ENCODE peak calls at places on chromosome 16, in ten cellular contexts. L is GM12892, D is astrocyte of the cerebellum, M is mammary epithelial cell, A is GF-D8, V is A172, G is heart left ventricle, C is erythroblast, O is NCI-H1092 treated with DMSO at 0.1 percent for 48 hours, B is NCI-H345. Z is an unnamed sample.
A peak's percentile ranks its signal among the peaks of the same experiment; 100 is the strongest.

GRCh38 chr16:14529010-14529669 is 100.9 kb downstream of the PARN start:
- DNase-seq in V (peak; percentile 86), O (peak; percentile 62), M (peak; percentile 82), A (peak; percentile 58), L (no peak), C (peak; percentile 88), B (peak; percentile 41), G (peak; percentile 77), D (peak; percentile 91), Z (peak; percentile 44)

GRCh38 chr16:49756971-49757743 is 98.8 kb downstream of the ZNF423 start:
- DNase-seq in O (no peak), G (no peak), V (peak; percentile 82), L (no peak), C (no peak), D (peak; percentile 80), M (no peak), B (no peak), A (no peak), Z (no peak)

GRCh38 chr16:89598199-89598598 is 15.2 kb upstream of the DPEP1 start:
- DNase-seq in D (no peak), G (no peak), V (no peak), B (no peak), A (no peak), C (peak; percentile 56), M (no peak), O (no peak), L (no peak), Z (no peak)

GRCh38 chr16:79067600-79067999 is 532.9 kb downstream of the MAF start:
- DNase-seq in B (no peak), O (no peak), A (no peak), G (no peak), M (peak; percentile 37), C (no peak), L (no peak), D (no peak), V (no peak), Z (no peak)

GRCh38 chr16:19858006-19858653 is 26.5 kb downstream of the GPRC5B start:
- DNase-seq in D (peak; percentile 16), C (no peak), O (peak; percentile 34), G (no peak), M (no peak), A (no peak), B (no peak), L (no peak), V (no peak), Z (no peak)

GRCh38 chr16:65375651-65376050 is 253.8 kb upstream of the CDH11 start:
- DNase-seq in O (no peak), B (no peak), L (no peak), A (no peak), G (no peak), M (peak; percentile 59), D (no peak), C (no peak), V (peak; percentile 35), Z (no peak)

GRCh38 chr16:69830534-69831211 is 68.5 kb downstream of the WWP2 start:
- DNase-seq in M (no peak), O (no peak), L (no peak), G (no peak), B (no peak), D (no peak), C (no peak), A (no peak), V (no peak), Z (no peak)

GRCh38 chr16:48250520-48251278 is 3.4 kb upstream of the ABCC11 start:
- DNase-seq in D (no peak), L (no peak), O (no peak), M (no peak), V (no peak), G (no peak), B (no peak), A (no peak), C (no peak), Z (no peak)

GRCh38 chr16:87856796-87857228 is 12.5 kb downstream of the SLC7A5 start:
- DNase-seq in V (no peak), M (no peak), B (no peak), G (no peak), D (no peak), C (no peak), L (no peak), A (no peak), O (no peak), Z (no peak)

GRCh38 chr16:62038646-62039045 is 2.4 kb upstream of the CDH8 start:
- DNase-seq in B (no peak), L (no peak), A (no peak), C (no peak), V (no peak), G (no peak), D (no peak), M (no peak), O (no peak), Z (no peak)

GRCh38 chr16:50202926-50203624 is 50.0 kb downstream of the TENT4B start:
- DNase-seq in D (peak; percentile 84), M (peak; percentile 82), O (no peak), V (peak; percentile 89), B (no peak), A (no peak), C (no peak), L (no peak), G (no peak), Z (no peak)

GRCh38 chr16:68450741-68451140 is 2.4 kb upstream of the SMPD3 start:
- DNase-seq in O (no peak), M (no peak), D (no peak), A (no peak), L (no peak), G (no peak), C (no peak), V (peak; percentile 13), B (no peak), Z (no peak)

GRCh38 chr16:79064259-79064658 is 536.3 kb downstream of the MAF start:
- DNase-seq in O (no peak), D (no peak), V (no peak), M (no peak), A (no peak), C (no peak), B (no peak), L (no peak), G (no peak), Z (no peak)

GRCh38 chr16:78163772-78164391 is 64.4 kb downstream of the WWOX start:
- DNase-seq in V (no peak), L (no peak), C (no peak), O (no peak), A (no peak), B (no peak), M (no peak), G (no peak), D (no peak), Z (no peak)

GRCh38 chr16:50500171-50500874 is 47.9 kb upstream of the NKD1 start:
- DNase-seq in V (no peak), D (no peak), A (no peak), C (no peak), M (no peak), B (no peak), G (no peak), O (no peak), L (no peak), Z (no peak)

GRCh38 chr16:28882476-28883180 is 4.3 kb downstream of the ATP2A1 start:
- DNase-seq in G (no peak), D (no peak), C (no peak), M (no peak), B (no peak), V (no peak), A (no peak), L (no peak), O (no peak), Z (no peak)

GRCh38 chr16:83513006-83513755 is 294.6 kb upstream of the HSBP1 start:
- DNase-seq in C (no peak), O (no peak), D (peak; percentile 76), L (no peak), V (peak; percentile 83), M (peak; percentile 85), B (no peak), A (no peak), G (no peak), Z (no peak)

GRCh38 chr16:66365588-66365987 is 903 bp upstream of the CDH5 start:
- DNase-seq in D (peak; percentile 46), L (no peak), G (peak; percentile 72), V (peak; percentile 54), M (peak; percentile 37), O (no peak), C (no peak), B (no peak), A (no peak), Z (no peak)

GRCh38 chr16:30025574-30025973 is 2.6 kb downstream of the C16orf92 start:
- DNase-seq in O (no peak), B (no peak), L (no peak), G (no peak), C (no peak), M (no peak), D (no peak), V (no peak), A (no peak), Z (no peak)

GRCh38 chr16:57372372-57373116 is at the start of gene CX3CL1:
- DNase-seq in C (no peak), M (peak; percentile 62), D (peak; percentile 20), G (peak; percentile 81), O (peak; percentile 39), L (no peak), B (no peak), V (peak; percentile 40), A (no peak), Z (no peak)

GRCh38 chr16:21599994-21600773 is 807 bp downstream of the METTL9 start:
- DNase-seq in M (peak; percentile 62), L (no peak), A (peak; percentile 23), O (peak; percentile 26), G (peak; percentile 30), B (peak; percentile 20), V (peak; percentile 18), D (no peak), C (peak; percentile 73), Z (peak; percentile 20)

GRCh38 chr16:75789237-75789636 is 62.9 kb upstream of the CPHXL start:
- DNase-seq in M (peak; percentile 39), A (peak; percentile 13), L (peak; percentile 15), D (peak; percentile 35), C (peak; percentile 45), O (peak; percentile 46), V (peak; percentile 56), G (no peak), B (peak; percentile 25), Z (peak; percentile 31)

GRCh38 chr16:50285406-50286003 is 19.2 kb downstream of the ADCY7 start:
- DNase-seq in G (no peak), O (no peak), D (no peak), A (no peak), C (no peak), V (no peak), M (no peak), B (no peak), L (no peak), Z (no peak)

GRCh38 chr16:67800252-67801046 is 5.9 kb downstream of the RANBP10 start:
- DNase-seq in B (no peak), M (no peak), D (no peak), G (peak; percentile 46), O (no peak), C (peak; percentile 92), A (no peak), L (no peak), V (peak; percentile 28), Z (no peak)

GRCh38 chr16:31455601-31456314 is 3.5 kb upstream of the ARMC5 start:
- DNase-seq in L (no peak), D (no peak), O (no peak), V (no peak), C (no peak), A (no peak), B (no peak), G (no peak), M (no peak), Z (no peak)

GRCh38 chr16:23134274-23134673 is 15.0 kb downstream of the USP31 start:
- DNase-seq in L (no peak), D (no peak), G (peak; percentile 60), C (peak; percentile 92), O (no peak), M (no peak), B (peak; percentile 39), V (no peak), A (no peak), Z (no peak)

GRCh38 chr16:7185689-7186088 is 147.0 kb upstream of the RBFOX1 start:
- DNase-seq in O (no peak), L (no peak), C (no peak), B (no peak), A (no peak), M (peak; percentile 5), D (no peak), G (no peak), V (peak; percentile 3), Z (no peak)

GRCh38 chr16:4790871-4791270 is 2.7 kb upstream of the SEPTIN12 start:
- DNase-seq in B (no peak), O (no peak), L (no peak), G (no peak), D (no peak), A (no peak), V (no peak), M (no peak), C (no peak), Z (no peak)

Z was measured in GM19239.